ENCODE peak calls at places on chromosomes 3 and 15, in five cellular contexts. M is NCI-H510A treated with DMSO at 0.1 percent for 48 hours; P is GM12891; X is activated effector memory CD4-positive, alpha-beta T cell treated with Interleukin-2 at 50 U/mL for 16 hours; Z is ELR. K is an unnamed sample.

GRCh38 chr15:29530966-29531365 is 261.3 kb upstream of the NSMCE3 start:
- DNase-seq in P (no peak), Z (no peak), X (no peak), M (no peak), K (no peak)

GRCh38 chr3:101940521-101940992 is 91.2 kb downstream of the NFKBIZ start:
- DNase-seq in M (no peak), X (no peak), Z (peak), P (no peak), K (no peak)

GRCh38 chr3:111369953-111370352 is 172.0 kb upstream of the CD96 start:
- DNase-seq in M (no peak), Z (peak), X (no peak), P (no peak), K (no peak)

GRCh38 chr3:25910997-25911396 is 121.1 kb downstream of the OXSM start:
- DNase-seq in M (no peak), P (no peak), X (no peak), Z (peak), K (no peak)

GRCh38 chr15:78396976-78397375 is 41.0 kb upstream of the IREB2 start:
- DNase-seq in P (no peak), M (no peak), X (no peak), Z (no peak), K (no peak)

GRCh38 chr15:75104804-75105557 is 81.6 kb downstream of the PPCDC start:
- DNase-seq in M (no peak), X (no peak), P (no peak), Z (peak), K (no peak)

GRCh38 chr15:45458746-45459403 is 63.7 kb downstream of the SLC30A4 start:
- DNase-seq in M (peak), P (no peak), Z (peak), X (peak), K (peak)

GRCh38 chr15:84894743-84895425 is 10.4 kb downstream of the SLC28A1 start:
- DNase-seq in P (no peak), M (no peak), Z (peak), X (no peak), K (no peak)

GRCh38 chr3:188421151-188421821 is 267.3 kb downstream of the LPP start:
- DNase-seq in X (no peak), P (no peak), Z (peak), M (no peak), K (no peak)

GRCh38 chr3:59192473-59192872 is 142.6 kb upstream of the CFAP20DC start:
- DNase-seq in Z (peak), P (no peak), X (no peak), M (no peak), K (no peak)

GRCh38 chr3:84959470-84960380 is 936 bp downstream of the CADM2 start:
- DNase-seq in M (no peak), P (no peak), Z (no peak), X (no peak), K (peak)

GRCh38 chr3:109685084-109686079 is 348.0 kb upstream of the DPPA4 start:
- DNase-seq in Z (peak), X (no peak), M (no peak), P (no peak), K (no peak)

GRCh38 chr3:37148208-37148607 is 26.2 kb downstream of the LRRFIP2 start:
- DNase-seq in P (no peak), Z (no peak), X (no peak), M (no peak), K (no peak)

GRCh38 chr3:14340960-14341708 is 61.3 kb upstream of the SLC6A6 start:
- DNase-seq in P (no peak), Z (no peak), M (no peak), X (no peak), K (no peak)

GRCh38 chr3:1501396-1501795 is 408.6 kb downstream of the CNTN6 start:
- DNase-seq in Z (no peak), X (no peak), P (no peak), M (no peak), K (no peak)

GRCh38 chr3:128281461-128282367 is 128.4 kb downstream of the EEFSEC start:
- DNase-seq in M (no peak), P (no peak), Z (no peak), X (no peak), K (no peak)

GRCh38 chr15:35618260-35619188 is 72.6 kb upstream of the DPH6 start:
- DNase-seq in M (no peak), P (no peak), Z (no peak), X (no peak), K (no peak)

GRCh38 chr3:143358793-143359491 is 239.4 kb downstream of the CHST2 start:
- DNase-seq in X (no peak), M (no peak), P (no peak), Z (no peak), K (no peak)

GRCh38 chr3:111338059-111338698 is 203.8 kb upstream of the CD96 start:
- DNase-seq in P (no peak), X (no peak), M (peak), Z (peak), K (no peak)

GRCh38 chr3:30551927-30552326 is 54.5 kb upstream of the TGFBR2 start:
- DNase-seq in P (no peak), Z (no peak), X (no peak), M (no peak), K (no peak)

GRCh38 chr15:78930577-78931388 is 14.1 kb downstream of the CTSH start:
- DNase-seq in P (no peak), Z (peak), M (no peak), X (no peak), K (no peak)

K was measured in naive thymus-derived CD4-positive, alpha-beta T cell.